ENCODE peak calls at places on chromosome 18, in seven cellular contexts. One of them, this sample, is unnamed.

GRCh38 chr18:56743115-56743514 is 92.0 kb downstream of the WDR7 start:
- DNase-seq in Calu3: no peak
- DNase-seq in cardiac muscle cell: no peak
- DNase-seq in PC-3: no peak
- DNase-seq in cardiac fibroblast: no peak
- DNase-seq in astrocyte: no peak
- DNase-seq in bronchial epithelial cell: no peak
- DNase-seq in this sample: no peak

GRCh38 chr18:778194-779007 is 33.6 kb downstream of the YES1 start:
- DNase-seq in Calu3: no peak
- DNase-seq in cardiac muscle cell: no peak
- DNase-seq in PC-3: no peak
- DNase-seq in cardiac fibroblast: peak; percentile 45
- DNase-seq in astrocyte: no peak
- DNase-seq in bronchial epithelial cell: no peak
- DNase-seq in this sample: no peak

GRCh38 chr18:24065942-24066341 is 51.4 kb downstream of the TTC39C start:
- DNase-seq in Calu3: no peak
- DNase-seq in cardiac muscle cell: no peak
- DNase-seq in PC-3: no peak
- DNase-seq in cardiac fibroblast: no peak
- DNase-seq in astrocyte: peak; percentile 23
- DNase-seq in bronchial epithelial cell: no peak
- DNase-seq in this sample: no peak

GRCh38 chr18:47930086-47930843 is at the start of gene SMAD2:
- DNase-seq in Calu3: peak; percentile 88
- DNase-seq in cardiac muscle cell: peak; percentile 80
- DNase-seq in PC-3: peak; percentile 64
- DNase-seq in cardiac fibroblast: peak; percentile 91
- DNase-seq in astrocyte: peak; percentile 52
- DNase-seq in bronchial epithelial cell: peak; percentile 54
- DNase-seq in this sample: peak; percentile 87

GRCh38 chr18:77320960-77321559 is 71.4 kb downstream of the GALR1 start:
- DNase-seq in Calu3: no peak
- DNase-seq in cardiac muscle cell: peak; percentile 60
- DNase-seq in PC-3: no peak
- DNase-seq in cardiac fibroblast: no peak
- DNase-seq in astrocyte: no peak
- DNase-seq in bronchial epithelial cell: no peak
- DNase-seq in this sample: no peak

GRCh38 chr18:46293699-46294300 is 189.6 kb downstream of the HAUS1 start:
- DNase-seq in Calu3: peak; percentile 24
- DNase-seq in cardiac muscle cell: peak; percentile 48
- DNase-seq in PC-3: peak; percentile 30
- DNase-seq in cardiac fibroblast: peak; percentile 20
- DNase-seq in astrocyte: no peak
- DNase-seq in bronchial epithelial cell: peak; percentile 25
- DNase-seq in this sample: no peak

GRCh38 chr18:76450452-76450851 is 44.6 kb downstream of the ZNF516 start:
- DNase-seq in Calu3: no peak
- DNase-seq in cardiac muscle cell: no peak
- DNase-seq in PC-3: peak; percentile 4
- DNase-seq in cardiac fibroblast: peak; percentile 72
- DNase-seq in astrocyte: peak; percentile 68
- DNase-seq in bronchial epithelial cell: no peak
- DNase-seq in this sample: no peak

GRCh38 chr18:7535436-7536190 is 31.5 kb upstream of the PTPRM start:
- DNase-seq in Calu3: no peak
- DNase-seq in cardiac muscle cell: no peak
- DNase-seq in PC-3: peak; percentile 49
- DNase-seq in cardiac fibroblast: no peak
- DNase-seq in astrocyte: no peak
- DNase-seq in bronchial epithelial cell: peak; percentile 46
- DNase-seq in this sample: no peak

GRCh38 chr18:44636241-44636640 is 44.4 kb upstream of the SETBP1 start:
- DNase-seq in Calu3: no peak
- DNase-seq in cardiac muscle cell: no peak
- DNase-seq in PC-3: no peak
- DNase-seq in cardiac fibroblast: no peak
- DNase-seq in astrocyte: no peak
- DNase-seq in bronchial epithelial cell: no peak
- DNase-seq in this sample: no peak

GRCh38 chr18:7548721-7549120 is 18.4 kb upstream of the PTPRM start:
- DNase-seq in Calu3: no peak
- DNase-seq in cardiac muscle cell: no peak
- DNase-seq in PC-3: no peak
- DNase-seq in cardiac fibroblast: no peak
- DNase-seq in astrocyte: no peak
- DNase-seq in bronchial epithelial cell: no peak
- DNase-seq in this sample: no peak

GRCh38 chr18:78790960-78791359 is 188.7 kb upstream of the SALL3 start:
- DNase-seq in Calu3: no peak
- DNase-seq in cardiac muscle cell: no peak
- DNase-seq in PC-3: no peak
- DNase-seq in cardiac fibroblast: no peak
- DNase-seq in astrocyte: no peak
- DNase-seq in bronchial epithelial cell: no peak
- DNase-seq in this sample: no peak

GRCh38 chr18:9404565-9405060 is 70.0 kb downstream of the TWSG1 start:
- DNase-seq in Calu3: no peak
- DNase-seq in cardiac muscle cell: no peak
- DNase-seq in PC-3: no peak
- DNase-seq in cardiac fibroblast: peak; percentile 45
- DNase-seq in astrocyte: peak; percentile 70
- DNase-seq in bronchial epithelial cell: no peak
- DNase-seq in this sample: no peak

GRCh38 chr18:77114564-77115391 is 17.8 kb downstream of the MBP start:
- DNase-seq in Calu3: peak; percentile 97
- DNase-seq in cardiac muscle cell: no peak
- DNase-seq in PC-3: no peak
- DNase-seq in cardiac fibroblast: peak; percentile 96
- DNase-seq in astrocyte: peak; percentile 65
- DNase-seq in bronchial epithelial cell: peak; percentile 100
- DNase-seq in this sample: no peak

GRCh38 chr18:23812566-23813440 is 123.5 kb downstream of the LAMA3 start:
- DNase-seq in Calu3: no peak
- DNase-seq in cardiac muscle cell: peak; percentile 14
- DNase-seq in PC-3: peak; percentile 53
- DNase-seq in cardiac fibroblast: peak; percentile 46
- DNase-seq in astrocyte: no peak
- DNase-seq in bronchial epithelial cell: peak; percentile 54
- DNase-seq in this sample: no peak

GRCh38 chr18:46333371-46334199 is 229.4 kb downstream of the HAUS1 start:
- DNase-seq in Calu3: peak; percentile 19
- DNase-seq in cardiac muscle cell: peak; percentile 74
- DNase-seq in PC-3: peak; percentile 46
- DNase-seq in cardiac fibroblast: peak; percentile 15
- DNase-seq in astrocyte: peak; percentile 20
- DNase-seq in bronchial epithelial cell: peak; percentile 17
- DNase-seq in this sample: peak; percentile 80

GRCh38 chr18:68797901-68798300 is at the start of gene CCDC102B:
- DNase-seq in Calu3: no peak
- DNase-seq in cardiac muscle cell: no peak
- DNase-seq in PC-3: peak; percentile 52
- DNase-seq in cardiac fibroblast: peak; percentile 78
- DNase-seq in astrocyte: peak; percentile 65
- DNase-seq in bronchial epithelial cell: no peak
- DNase-seq in this sample: no peak

GRCh38 chr18:73975266-73975665 is 172.4 kb downstream of the FBXO15 start:
- DNase-seq in Calu3: no peak
- DNase-seq in cardiac muscle cell: no peak
- DNase-seq in PC-3: no peak
- DNase-seq in cardiac fibroblast: peak; percentile 34
- DNase-seq in astrocyte: peak; percentile 84
- DNase-seq in bronchial epithelial cell: no peak
- DNase-seq in this sample: no peak

GRCh38 chr18:1806884-1807615 is 764.3 kb downstream of the METTL4 start:
- DNase-seq in Calu3: no peak
- DNase-seq in cardiac muscle cell: peak; percentile 9
- DNase-seq in PC-3: no peak
- DNase-seq in cardiac fibroblast: no peak
- DNase-seq in astrocyte: no peak
- DNase-seq in bronchial epithelial cell: no peak
- DNase-seq in this sample: no peak
- TF ChIP-seq CTCF in Calu3: no peak
- TF ChIP-seq CTCF in cardiac muscle cell: no peak
- TF ChIP-seq CTCF in PC-3: no peak
- TF ChIP-seq CTCF in cardiac fibroblast: no peak
- TF ChIP-seq CTCF in astrocyte: no peak
- TF ChIP-seq CTCF in bronchial epithelial cell: no peak
- TF ChIP-seq CTCF in this sample: peak; percentile 40

GRCh38 chr18:58324824-58325520 is 280.9 kb downstream of the NEDD4L start:
- DNase-seq in Calu3: no peak
- DNase-seq in cardiac muscle cell: no peak
- DNase-seq in PC-3: no peak
- DNase-seq in cardiac fibroblast: no peak
- DNase-seq in astrocyte: no peak
- DNase-seq in bronchial epithelial cell: no peak
- DNase-seq in this sample: no peak

GRCh38 chr18:58325521-58325908 is 281.5 kb downstream of the NEDD4L start:
- DNase-seq in Calu3: no peak
- DNase-seq in cardiac muscle cell: no peak
- DNase-seq in PC-3: no peak
- DNase-seq in cardiac fibroblast: no peak
- DNase-seq in astrocyte: no peak
- DNase-seq in bronchial epithelial cell: no peak
- DNase-seq in this sample: no peak

GRCh38 chr18:58319719-58320118 is 275.7 kb downstream of the NEDD4L start:
- DNase-seq in Calu3: no peak
- DNase-seq in cardiac muscle cell: no peak
- DNase-seq in PC-3: no peak
- DNase-seq in cardiac fibroblast: no peak
- DNase-seq in astrocyte: no peak
- DNase-seq in bronchial epithelial cell: no peak
- DNase-seq in this sample: no peak

GRCh38 chr18:58320907-58321561 is 277.0 kb downstream of the NEDD4L start:
- DNase-seq in Calu3: no peak
- DNase-seq in cardiac muscle cell: no peak
- DNase-seq in PC-3: no peak
- DNase-seq in cardiac fibroblast: no peak
- DNase-seq in astrocyte: no peak
- DNase-seq in bronchial epithelial cell: no peak
- DNase-seq in this sample: no peak

GRCh38 chr18:58321986-58322385 is 278.0 kb downstream of the NEDD4L start:
- DNase-seq in Calu3: peak; percentile 70
- DNase-seq in cardiac muscle cell: peak; percentile 47
- DNase-seq in PC-3: peak; percentile 95
- DNase-seq in cardiac fibroblast: peak; percentile 77
- DNase-seq in astrocyte: peak; percentile 75
- DNase-seq in bronchial epithelial cell: peak; percentile 86
- DNase-seq in this sample: no peak
- TF ChIP-seq CTCF in Calu3: peak; percentile 54
- TF ChIP-seq CTCF in cardiac muscle cell: peak; percentile 58
- TF ChIP-seq CTCF in PC-3: peak; percentile 76
- TF ChIP-seq CTCF in cardiac fibroblast: peak; percentile 51
- TF ChIP-seq CTCF in astrocyte: peak; percentile 53
- TF ChIP-seq CTCF in bronchial epithelial cell: peak; percentile 54
- TF ChIP-seq CTCF in this sample: peak; percentile 66

GRCh38 chr18:62876828-62877227 is 161.5 kb downstream of the PHLPP1 start:
- DNase-seq in Calu3: no peak
- DNase-seq in cardiac muscle cell: no peak
- DNase-seq in PC-3: no peak
- DNase-seq in cardiac fibroblast: no peak
- DNase-seq in astrocyte: peak; percentile 33
- DNase-seq in bronchial epithelial cell: no peak
- DNase-seq in this sample: no peak

GRCh38 chr18:62875320-62875719 is 160.0 kb downstream of the PHLPP1 start:
- DNase-seq in Calu3: no peak
- DNase-seq in cardiac muscle cell: no peak
- DNase-seq in PC-3: no peak
- DNase-seq in cardiac fibroblast: no peak
- DNase-seq in astrocyte: no peak
- DNase-seq in bronchial epithelial cell: no peak
- DNase-seq in this sample: no peak

GRCh38 chr18:62878305-62878704 is 163.0 kb downstream of the PHLPP1 start:
- DNase-seq in Calu3: no peak
- DNase-seq in cardiac muscle cell: no peak
- DNase-seq in PC-3: no peak
- DNase-seq in cardiac fibroblast: no peak
- DNase-seq in astrocyte: no peak
- DNase-seq in bronchial epithelial cell: no peak
- DNase-seq in this sample: no peak

GRCh38 chr18:62876106-62876505 is 160.8 kb downstream of the PHLPP1 start:
- DNase-seq in Calu3: peak; percentile 66
- DNase-seq in cardiac muscle cell: no peak
- DNase-seq in PC-3: peak; percentile 34
- DNase-seq in cardiac fibroblast: no peak
- DNase-seq in astrocyte: no peak
- DNase-seq in bronchial epithelial cell: no peak
- DNase-seq in this sample: no peak

DNA sequence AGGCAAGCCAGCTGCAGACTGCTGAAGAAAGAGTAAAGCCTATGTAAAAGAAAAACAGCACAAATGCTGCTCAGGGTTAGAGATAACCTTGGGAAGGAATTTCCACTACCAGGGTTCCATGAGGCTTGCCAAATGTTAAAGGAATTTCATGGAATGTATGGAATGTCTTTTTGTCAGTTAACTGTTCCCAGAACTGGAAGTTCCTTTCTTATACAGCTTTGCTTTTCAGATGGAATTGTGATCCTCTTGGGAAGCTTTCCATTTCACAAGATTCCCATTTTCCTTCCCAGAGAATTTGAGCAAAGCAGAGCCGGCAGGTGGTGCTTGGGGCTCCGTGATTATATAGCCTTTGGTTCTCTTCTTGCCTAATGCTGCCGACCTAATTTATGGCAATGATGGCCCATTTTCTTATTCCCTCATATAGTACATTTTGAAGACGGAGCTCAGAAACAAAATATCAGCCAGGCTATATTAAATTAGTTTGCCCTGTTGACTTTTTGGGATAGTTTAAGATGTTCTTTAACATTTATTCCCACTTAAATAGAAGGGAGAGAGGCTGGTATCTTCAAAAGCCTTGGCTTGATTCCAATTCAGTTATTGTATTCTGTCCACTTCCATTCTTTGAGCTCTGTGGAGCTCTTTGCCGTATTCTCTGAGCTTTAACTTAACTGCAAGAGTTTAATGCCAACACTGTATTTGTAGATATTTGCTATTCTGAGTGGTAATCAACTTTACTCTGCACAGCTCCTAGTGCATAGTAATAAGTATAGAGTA is 162.3 kb downstream of the PHLPP1 start:
- DNase-seq in Calu3: no peak
- DNase-seq in cardiac muscle cell: peak; percentile 71
- DNase-seq in PC-3: peak; percentile 23
- DNase-seq in cardiac fibroblast: peak; percentile 89
- DNase-seq in astrocyte: peak; percentile 83
- DNase-seq in bronchial epithelial cell: no peak
- DNase-seq in this sample: no peak
- TF ChIP-seq CTCF in Calu3: no peak
- TF ChIP-seq CTCF in cardiac muscle cell: peak; percentile 29
- TF ChIP-seq CTCF in PC-3: no peak
- TF ChIP-seq CTCF in cardiac fibroblast: no peak
- TF ChIP-seq CTCF in astrocyte: peak; percentile 2
- TF ChIP-seq CTCF in bronchial epithelial cell: no peak
- TF ChIP-seq CTCF in this sample: no peak

DNA sequence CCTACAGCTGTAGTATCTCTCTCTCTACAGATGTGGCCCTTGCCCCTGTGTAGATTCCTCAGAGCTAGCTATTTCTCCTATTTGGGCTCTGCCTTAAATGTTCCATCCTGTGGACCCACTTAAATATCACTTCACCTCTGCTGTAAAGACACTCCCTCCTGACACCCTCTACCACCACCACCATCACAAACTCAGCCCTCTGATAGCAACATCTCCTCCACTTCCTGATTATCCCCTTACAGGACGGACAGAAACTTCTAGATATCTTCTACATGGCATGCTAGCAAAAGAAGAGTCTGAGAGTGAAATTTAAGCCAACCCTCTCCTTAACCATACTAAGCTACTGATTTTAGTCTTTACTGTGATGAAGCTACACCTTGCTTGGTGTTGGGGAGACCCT is 3.2 kb upstream of the MAPRE2 start:
- DNase-seq in Calu3: no peak
- DNase-seq in cardiac muscle cell: no peak
- DNase-seq in PC-3: no peak
- DNase-seq in cardiac fibroblast: no peak
- DNase-seq in astrocyte: no peak
- DNase-seq in bronchial epithelial cell: no peak
- DNase-seq in this sample: no peak
- TF ChIP-seq CTCF in Calu3: no peak
- TF ChIP-seq CTCF in cardiac muscle cell: no peak
- TF ChIP-seq CTCF in PC-3: no peak
- TF ChIP-seq CTCF in cardiac fibroblast: no peak
- TF ChIP-seq CTCF in astrocyte: no peak
- TF ChIP-seq CTCF in bronchial epithelial cell: no peak
- TF ChIP-seq CTCF in this sample: no peak